ENCODE peak calls at places on chromosomes 1 and 21, in five cellular contexts. One of them, this sample, is unnamed.

GRCh38 chr1:237154173-237154572 is 112.2 kb downstream of the RYR2 start:
- DNase-seq in HepG2: no peak
- DNase-seq in NT2/D1: no peak
- DNase-seq in H1: no peak
- DNase-seq in GM12878: no peak
- DNase-seq in this sample: no peak

GRCh38 chr1:109385417-109385816 is 12.3 kb downstream of the SORT1 start:
- DNase-seq in HepG2: no peak
- DNase-seq in NT2/D1: no peak
- DNase-seq in H1: no peak
- DNase-seq in GM12878: no peak
- DNase-seq in this sample: no peak

GRCh38 chr1:174874337-174875053 is 125.3 kb upstream of the CACYBP start:
- DNase-seq in HepG2: no peak
- DNase-seq in NT2/D1: peak
- DNase-seq in H1: no peak
- DNase-seq in GM12878: peak
- DNase-seq in this sample: no peak

GRCh38 chr1:155940993-155941844 is at the start of gene RXFP4:
- DNase-seq in HepG2: peak
- DNase-seq in NT2/D1: no peak
- DNase-seq in H1: no peak
- DNase-seq in GM12878: no peak
- DNase-seq in this sample: no peak

GRCh38 chr1:80657048-80657653 is 1143.6 kb upstream of the ADGRL2 start:
- DNase-seq in HepG2: peak
- DNase-seq in NT2/D1: no peak
- DNase-seq in H1: no peak
- DNase-seq in GM12878: no peak
- DNase-seq in this sample: no peak

GRCh38 chr1:231206856-231207255 is 34.2 kb upstream of the GNPAT start:
- DNase-seq in HepG2: no peak
- DNase-seq in NT2/D1: no peak
- DNase-seq in H1: no peak
- DNase-seq in GM12878: no peak
- DNase-seq in this sample: no peak

GRCh38 chr1:67771152-67771551 is 62.1 kb downstream of the GNG12 start:
- DNase-seq in HepG2: no peak
- DNase-seq in NT2/D1: no peak
- DNase-seq in H1: no peak
- DNase-seq in GM12878: no peak
- DNase-seq in this sample: peak

GRCh38 chr21:26050857-26051256 is 119.7 kb downstream of the APP start:
- DNase-seq in HepG2: no peak
- DNase-seq in NT2/D1: peak
- DNase-seq in H1: no peak
- DNase-seq in GM12878: no peak
- DNase-seq in this sample: no peak

GRCh38 chr1:1462318-1462966 is 9.1 kb upstream of the ATAD3B start:
- DNase-seq in HepG2: peak
- DNase-seq in NT2/D1: no peak
- DNase-seq in H1: no peak
- DNase-seq in GM12878: peak
- DNase-seq in this sample: no peak

GRCh38 chr21:15444118-15444960 is 285.4 kb upstream of the USP25 start:
- DNase-seq in HepG2: peak
- DNase-seq in NT2/D1: no peak
- DNase-seq in H1: no peak
- DNase-seq in GM12878: no peak
- DNase-seq in this sample: no peak

GRCh38 chr1:174871886-174872285 is 127.9 kb upstream of the CACYBP start:
- DNase-seq in HepG2: no peak
- DNase-seq in NT2/D1: no peak
- DNase-seq in H1: no peak
- DNase-seq in GM12878: no peak
- DNase-seq in this sample: no peak

GRCh38 chr1:33433509-33434362 is 2.8 kb upstream of the PHC2 start:
- DNase-seq in HepG2: peak
- DNase-seq in NT2/D1: no peak
- DNase-seq in H1: no peak
- DNase-seq in GM12878: no peak
- DNase-seq in this sample: no peak

GRCh38 chr1:55050283-55050682 is 10.9 kb downstream of the PCSK9 start:
- DNase-seq in HepG2: no peak
- DNase-seq in NT2/D1: no peak
- DNase-seq in H1: no peak
- DNase-seq in GM12878: no peak
- DNase-seq in this sample: no peak

GRCh38 chr1:6743189-6744101 is 41.8 kb upstream of the CAMTA1 start:
- DNase-seq in HepG2: no peak
- DNase-seq in NT2/D1: no peak
- DNase-seq in H1: no peak
- DNase-seq in GM12878: peak
- DNase-seq in this sample: no peak

GRCh38 chr1:12184008-12184681 is 17.4 kb downstream of the TNFRSF1B start:
- DNase-seq in HepG2: peak
- DNase-seq in NT2/D1: no peak
- DNase-seq in H1: no peak
- DNase-seq in GM12878: no peak
- DNase-seq in this sample: no peak

GRCh38 chr1:14948112-14948652 is 205.4 kb upstream of the TMEM51 start:
- DNase-seq in HepG2: no peak
- DNase-seq in NT2/D1: no peak
- DNase-seq in H1: no peak
- DNase-seq in GM12878: no peak
- DNase-seq in this sample: no peak
- TF ChIP-seq SUZ12 in HepG2: no peak
- TF ChIP-seq SUZ12 in NT2/D1: no peak
- TF ChIP-seq SUZ12 in H1: no peak
- TF ChIP-seq SUZ12 in GM12878: no peak
- TF ChIP-seq SUZ12 in this sample: no peak

GRCh38 chr1:233183226-233184020 is 112.1 kb downstream of the PCNX2 start:
- DNase-seq in HepG2: no peak
- DNase-seq in NT2/D1: peak
- DNase-seq in H1: no peak
- DNase-seq in GM12878: no peak
- DNase-seq in this sample: no peak

GRCh38 chr1:233182587-233182986 is 112.9 kb downstream of the PCNX2 start:
- DNase-seq in HepG2: no peak
- DNase-seq in NT2/D1: no peak
- DNase-seq in H1: no peak
- DNase-seq in GM12878: no peak
- DNase-seq in this sample: no peak

GRCh38 chr1:233180626-233181364 is 114.7 kb downstream of the PCNX2 start:
- DNase-seq in HepG2: no peak
- DNase-seq in NT2/D1: no peak
- DNase-seq in H1: no peak
- DNase-seq in GM12878: no peak
- DNase-seq in this sample: no peak
- TF ChIP-seq SUZ12 in HepG2: no peak
- TF ChIP-seq SUZ12 in NT2/D1: no peak
- TF ChIP-seq SUZ12 in H1: no peak
- TF ChIP-seq SUZ12 in GM12878: no peak
- TF ChIP-seq SUZ12 in this sample: no peak

DNA sequence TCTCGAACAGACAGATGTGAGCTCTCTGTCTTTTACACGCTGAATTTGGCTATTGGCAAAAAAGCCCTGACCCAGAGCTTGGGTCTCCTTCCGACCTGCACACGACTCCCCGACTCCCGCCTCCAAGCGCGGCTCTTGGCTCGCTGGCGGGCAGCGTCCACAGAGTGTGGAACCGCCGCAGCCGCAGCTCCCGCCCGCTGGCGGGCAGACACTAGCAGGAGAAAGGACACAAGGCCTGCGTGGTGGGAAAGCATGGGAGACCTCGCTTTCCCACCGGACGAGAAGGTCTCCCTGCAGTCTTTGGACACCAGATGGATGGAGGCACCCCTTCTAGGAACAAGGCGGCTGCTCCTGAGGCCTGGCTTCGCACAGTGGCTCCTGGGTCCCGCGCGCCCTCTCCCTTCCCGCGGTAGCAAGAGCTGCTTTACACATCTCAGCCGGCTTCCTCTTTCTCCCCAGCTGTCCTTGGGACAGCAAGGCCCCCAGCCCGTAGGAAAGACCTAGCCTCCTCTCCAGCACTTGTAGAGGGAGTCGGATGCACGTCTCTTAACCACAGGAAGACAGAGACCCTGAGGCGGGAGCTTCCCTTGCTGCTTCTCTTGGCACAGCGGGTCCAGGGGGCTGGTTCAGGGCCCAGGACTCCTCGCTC is 92.1 kb downstream of the PRKAB2 start:
- DNase-seq in HepG2: no peak
- DNase-seq in NT2/D1: no peak
- DNase-seq in H1: no peak
- DNase-seq in GM12878: no peak
- DNase-seq in this sample: no peak
- TF ChIP-seq SUZ12 in HepG2: no peak
- TF ChIP-seq SUZ12 in NT2/D1: no peak
- TF ChIP-seq SUZ12 in H1: peak
- TF ChIP-seq SUZ12 in GM12878: no peak
- TF ChIP-seq SUZ12 in this sample: no peak

DNA sequence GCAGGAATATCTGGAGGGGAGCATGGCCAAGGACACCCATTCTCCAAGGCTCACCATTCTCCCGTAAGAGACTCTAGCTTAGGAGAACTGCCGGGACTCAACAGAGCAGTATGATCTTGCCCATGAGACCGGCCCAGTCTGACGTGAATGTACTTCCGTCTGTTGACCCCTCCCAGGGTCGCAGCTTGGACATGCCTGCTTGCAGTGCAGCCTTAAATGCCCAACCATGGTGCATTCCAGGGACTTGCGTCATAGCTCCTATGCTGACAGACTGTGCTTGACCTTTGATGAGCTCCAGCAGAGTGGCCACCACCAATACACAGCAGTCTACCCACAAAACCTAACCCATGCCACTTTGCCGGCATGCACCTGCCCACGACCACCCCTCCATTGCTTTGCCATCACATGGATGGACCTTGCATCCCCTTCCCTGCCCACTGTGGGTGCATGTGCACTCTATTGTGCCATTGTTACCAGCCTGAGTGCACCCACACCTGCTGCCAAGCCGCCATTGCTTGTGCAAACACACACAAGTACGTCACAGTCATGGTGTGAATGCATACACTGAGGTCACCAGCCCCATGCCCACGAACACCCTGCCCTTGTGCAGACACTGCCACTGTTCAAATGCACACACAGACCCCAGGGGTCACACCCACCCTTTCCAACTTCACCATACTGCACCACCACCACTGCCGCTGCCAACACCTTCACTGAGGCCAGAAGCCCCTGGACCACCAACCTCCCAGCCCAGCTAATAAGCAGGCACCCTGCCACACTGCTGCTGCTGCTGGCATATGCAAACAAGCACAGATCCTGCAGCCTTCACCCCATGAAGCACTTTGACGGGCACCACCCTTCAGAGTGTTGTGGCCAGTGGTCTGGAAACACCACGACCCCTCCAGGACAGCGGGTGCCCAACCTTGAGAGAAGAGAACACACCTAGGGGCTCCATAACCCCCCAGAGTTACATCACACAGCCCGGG is 1141.3 kb downstream of the BRINP3 start:
- DNase-seq in HepG2: peak
- DNase-seq in NT2/D1: no peak
- DNase-seq in H1: no peak
- DNase-seq in GM12878: no peak
- DNase-seq in this sample: no peak
- TF ChIP-seq SUZ12 in HepG2: no peak
- TF ChIP-seq SUZ12 in NT2/D1: no peak
- TF ChIP-seq SUZ12 in H1: no peak
- TF ChIP-seq SUZ12 in GM12878: no peak
- TF ChIP-seq SUZ12 in this sample: no peak

This sample was measured in HEK293T.